ENCODE peak calls at places on chromosomes 4 and X, in six cellular contexts. G is PC-3, R is HCT116, O is GM23248, V is neural progenitor cell, M is SK-N-SH. P is an unnamed sample.

GRCh38 chr4:1030559-1030958 is 19.1 kb downstream of the FGFRL1 start:
- DNase-seq in V (no peak), R (no peak), M (no peak), O (no peak), G (no peak), P (no peak)

GRCh38 chr4:3219761-3220481 is 29.0 kb upstream of the MSANTD1 start:
- DNase-seq in V (no peak), G (no peak), M (no peak), O (no peak), R (no peak), P (no peak)

GRCh38 chr4:124803641-124804040 is 91.1 kb upstream of the ANKRD50 start:
- DNase-seq in R (no peak), M (no peak), V (no peak), O (peak; percentile 40), G (peak; percentile 70), P (no peak)

GRCh38 chr4:164706675-164707074 is 47.3 kb upstream of the SMIM31 start:
- DNase-seq in M (no peak), V (peak; percentile 64), G (no peak), O (no peak), R (no peak), P (no peak)

GRCh38 chr4:184826315-184827266 is 823 bp upstream of the ACSL1 start:
- DNase-seq in R (no peak), G (peak; percentile 17), V (peak; percentile 21), O (peak; percentile 53), M (no peak), P (peak; percentile 31)

GRCh38 chr4:80532674-80533333 is 197.3 kb downstream of the CFAP299 start:
- DNase-seq in M (no peak), O (no peak), G (no peak), V (no peak), R (no peak), P (no peak)

GRCh38 chr4:101346562-101347266 is 612 bp downstream of the PPP3CA start:
- DNase-seq in R (no peak), M (no peak), V (peak; percentile 80), G (peak; percentile 23), O (peak; percentile 84), P (peak; percentile 64)

GRCh38 chr4:106502106-106502699 is 133.6 kb upstream of the GIMD1 start:
- DNase-seq in M (peak; percentile 62), G (peak; percentile 77), V (peak; percentile 84), R (peak; percentile 54), O (peak; percentile 35), P (peak; percentile 54)

GRCh38 chrX:3599787-3600465 is 113.5 kb downstream of the PRKX start:
- DNase-seq in V (no peak), G (no peak), M (no peak), O (peak; percentile 61), R (no peak), P (no peak)
- TF ChIP-seq EZH2phosphoT487 in V (no peak), G (no peak), M (no peak), O (no peak), R (no peak), P (no peak)

DNA sequence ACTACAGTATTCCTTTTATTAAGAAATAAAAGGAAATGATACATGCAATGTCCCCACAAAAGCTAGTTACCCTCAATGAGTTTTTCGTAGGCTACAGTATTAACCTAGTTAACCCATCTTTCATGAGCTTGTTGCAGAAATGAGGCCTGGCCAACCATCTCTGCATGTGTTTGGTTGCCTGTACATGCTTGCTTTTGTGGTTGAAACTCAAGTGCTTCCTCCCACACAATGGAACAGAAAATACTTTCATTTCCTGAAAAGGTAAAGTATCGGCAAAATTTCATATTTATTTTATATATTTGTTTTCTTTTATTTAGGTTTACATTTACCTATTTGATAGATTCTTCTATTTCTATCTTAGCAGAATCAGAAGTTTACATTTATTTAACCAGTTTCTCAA is 214.6 kb upstream of the FAM241A start:
- DNase-seq in V (no peak), O (no peak), R (no peak), M (no peak), G (no peak), P (peak; percentile 72)
- H3K36me3 ChIP-seq in V (no peaks in the 10 kb centered on the region), O (no peaks in the 10 kb centered on the region), R (no peaks in the 10 kb centered on the region), M (no peaks in the 10 kb centered on the region), G (no peaks in the 10 kb centered on the region), P (no peaks in the 10 kb centered on the region)

GRCh38 chr4:140903522-140903928 is 147.3 kb upstream of the TBC1D9 start:
- DNase-seq in G (no peak), M (peak; percentile 44), V (no peak), O (no peak), R (no peak), P (no peak)

GRCh38 chr4:140901736-140902336 is 145.7 kb upstream of the TBC1D9 start:
- DNase-seq in R (no peak), O (no peak), M (peak; percentile 64), V (no peak), G (no peak), P (no peak)

GRCh38 chr4:140906984-140907962 is 151.1 kb upstream of the TBC1D9 start:
- DNase-seq in R (no peak), V (no peak), G (no peak), O (peak; percentile 20), M (no peak), P (no peak)

GRCh38 chr4:140904904-140905303 is 148.7 kb upstream of the TBC1D9 start:
- DNase-seq in G (no peak), R (no peak), O (peak; percentile 10), V (no peak), M (no peak), P (no peak)
- H3K9ac ChIP-seq in G (no peak overlapping the region), R (no peak overlapping the region), O (no peak overlapping the region), V (no peak overlapping the region), M (no peak overlapping the region), P (no peak overlapping the region)

DNA sequence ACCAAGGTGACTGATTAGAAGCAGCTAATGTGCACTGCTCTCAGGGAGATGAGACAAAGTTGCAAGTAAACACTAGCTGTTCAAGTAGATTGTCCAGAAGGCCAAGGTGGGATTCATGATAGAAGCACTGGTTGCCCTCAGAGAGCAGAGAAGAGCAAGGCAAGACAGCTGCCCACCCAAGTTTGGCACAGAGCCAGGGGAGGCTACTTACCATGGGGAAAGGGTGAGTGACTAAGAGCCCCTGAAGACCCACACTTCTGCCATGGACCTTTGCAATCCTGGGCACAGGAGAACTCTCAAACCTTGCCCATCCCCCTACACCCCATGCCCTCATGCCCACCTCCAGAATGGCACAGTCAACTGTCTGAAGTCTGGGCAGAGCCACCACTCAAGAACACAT is 68.3 kb downstream of the SPIN4 start:
- DNase-seq in R (no peak), O (no peak), M (no peak), V (no peak), G (no peak), P (no peak)
- TF ChIP-seq EZH2phosphoT487 in R (no peak), O (no peak), M (no peak), V (no peak), G (no peak), P (no peak)

P was measured in MM.1S.